ENCODE peak calls at places on chromosomes 4 and X, in eight cellular contexts. Y is Panc1, S is GM23248, O is keratinocyte, K is tibial nerve, N is stomach, V is breast epithelium, H is DND-41. L is an unnamed sample. For H3K4me1 and H3K36me3, the result is how much of the 10 kb centered on the place peaks cover.

GRCh38 chr4:122533841-122534240 is 77.3 kb upstream of the IL2 start:
- DNase-seq in O (no peak), H (no peak), K (no peak), V (no peak), N (no peak), Y (no peak), S (no peak), L (no peak)

GRCh38 chr4:155603360-155603891 is 63.2 kb upstream of the GUCY1A1 start:
- DNase-seq in N (no peak), O (no peak), V (no peak), H (no peak), K (no peak), S (no peak), Y (no peak), L (no peak)

GRCh38 chrX:16662402-16662801 is 12.4 kb downstream of the S100G start:
- DNase-seq in Y (no peak), H (no peak), O (no peak), N (no peak), K (no peak), V (no peak), S (no peak), L (no peak)

GRCh38 chrX:19909761-19910160 is 22.4 kb upstream of the SH3KBP1 start:
- DNase-seq in V (no peak), S (no peak), K (no peak), O (no peak), N (no peak), H (no peak), Y (no peak), L (no peak)

GRCh38 chrX:22043872-22044271 is 11.7 kb downstream of the PHEX start:
- DNase-seq in H (no peak), O (no peak), K (no peak), Y (no peak), N (no peak), S (no peak), V (no peak), L (no peak)

GRCh38 chr4:2354760-2355159 is 63.7 kb downstream of the ZFYVE28 start:
- DNase-seq in N (no peak), H (no peak), O (no peak), S (no peak), V (no peak), K (no peak), Y (no peak), L (no peak)

GRCh38 chrX:136584545-136584944 is 52.5 kb downstream of the VGLL1 start:
- DNase-seq in Y (no peak), S (no peak), O (no peak), K (no peak), V (no peak), H (no peak), N (no peak), L (no peak)

GRCh38 chrX:14030248-14030592 is 528 bp upstream of the GEMIN8 start:
- DNase-seq in Y (no peak), N (no peak), K (no peak), H (no peak), S (peak), V (no peak), O (no peak), L (no peak)

GRCh38 chr4:2867758-2868491 is 24.3 kb downstream of the ADD1 start:
- DNase-seq in N (no peak), Y (no peak), K (no peak), H (no peak), O (no peak), V (no peak), S (peak), L (no peak)

GRCh38 chrX:46015653-46016052 is 529.6 kb downstream of the ZNF674 start:
- DNase-seq in N (no peak), S (no peak), K (no peak), H (no peak), Y (no peak), O (no peak), V (no peak), L (no peak)

GRCh38 chr4:121764702-121765367 is at the start of gene SMIM43:
- DNase-seq in N (no peak), S (peak), H (no peak), V (no peak), K (no peak), O (no peak), Y (no peak), L (no peak)

GRCh38 chrX:112818114-112819012 is 22.3 kb downstream of the AMOT start:
- DNase-seq in H (no peak), S (no peak), O (no peak), Y (no peak), N (no peak), K (no peak), V (peak), L (no peak)

GRCh38 chr4:6372649-6373525 is 99.5 kb downstream of the PPP2R2C start:
- DNase-seq in S (peak), N (no peak), V (no peak), Y (no peak), H (peak), K (no peak), O (no peak), L (no peak)

GRCh38 chr4:1615786-1616573 is 68.1 kb downstream of the FAM53A start:
- DNase-seq in K (no peak), V (no peak), H (no peak), N (no peak), O (no peak), Y (no peak), S (peak), L (peak)

GRCh38 chr4:5654791-5655190 is 53.6 kb downstream of the EVC2 start:
- DNase-seq in Y (no peak), V (no peak), H (no peak), N (no peak), K (no peak), O (no peak), S (no peak), L (no peak)

GRCh38 chrX:130109429-130110378 is 593 bp downstream of the ELF4 start:
- DNase-seq in S (peak), O (no peak), H (no peak), Y (no peak), N (no peak), K (no peak), V (no peak), L (no peak)

GRCh38 chr4:141346144-141346543 is 125.4 kb downstream of the ZNF330 start:
- DNase-seq in S (peak), H (no peak), N (no peak), K (no peak), O (no peak), Y (no peak), V (no peak), L (no peak)

GRCh38 chr4:26218677-26219181 is 102.1 kb upstream of the RBPJ start:
- DNase-seq in Y (no peak), K (no peak), V (no peak), S (peak), H (no peak), N (no peak), O (no peak), L (no peak)

GRCh38 chr4:90958256-90958895 is 831.2 kb downstream of the CCSER1 start:
- DNase-seq in V (no peak), O (no peak), N (no peak), Y (no peak), S (no peak), K (no peak), H (no peak), L (no peak)

GRCh38 chrX:97616883-97617510 is 733.3 kb downstream of the RPA4 start:
- DNase-seq in Y (no peak), K (no peak), S (peak), H (no peak), V (no peak), N (no peak), O (peak), L (no peak)

GRCh38 chr4:70946944-70947343 is 44.8 kb downstream of the MOB1B start:
- DNase-seq in S (peak), K (no peak), H (no peak), O (no peak), N (no peak), Y (no peak), V (no peak), L (no peak)
- H3K4me1 ChIP-seq in S (under half), K (under half), H (under half), O (under half), N (under half), Y (under half), V (under half), L (under half)

DNA sequence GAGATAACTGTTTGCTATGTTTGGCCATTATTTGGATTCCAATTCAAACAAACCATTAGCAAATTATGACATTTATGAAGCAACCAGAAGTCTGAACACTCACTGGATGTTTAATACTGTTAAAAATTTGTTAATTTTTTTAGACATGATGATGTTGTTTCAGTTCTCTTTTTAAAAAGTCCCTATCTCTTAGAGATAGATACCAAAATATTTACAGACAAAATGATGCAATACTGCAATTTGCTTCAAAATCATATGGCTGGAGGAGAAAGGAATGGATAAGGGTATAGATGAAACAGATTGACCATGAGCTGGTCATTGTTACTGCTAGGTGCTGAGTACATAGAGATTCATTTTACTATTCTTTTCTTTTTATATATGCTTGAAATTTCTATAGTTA is 534.6 kb downstream of the BCOR start:
- DNase-seq in K (no peak), O (no peak), S (no peak), Y (no peak), H (no peak), V (no peak), N (no peak), L (no peak)
- H3K36me3 ChIP-seq in K (under half), O (under half), S (under half), Y (under half), H (under half), V (under half), N (under half), L (under half)

GRCh38 chr4:87073570-87074470 is 139.0 kb downstream of the AFF1 start:
- DNase-seq in V (no peak), N (no peak), S (no peak), O (no peak), H (peak), K (no peak), Y (no peak), L (peak)
- H3K4me3 ChIP-seq in V (no peak), N (no peak), S (no peak), O (peak), H (no peak), K (peak), Y (no peak), L (peak)

GRCh38 chr4:15714141-15714540 is 11.3 kb downstream of the BST1 start:
- DNase-seq in N (no peak), V (no peak), K (no peak), Y (no peak), S (no peak), O (no peak), H (no peak), L (no peak)
- H3K4me1 ChIP-seq in N (under half), V (under half), K (under half), Y (under half), S (under half), O (under half), H (under half), L (under half)

GRCh38 chr4:147638365-147638764 is 21.2 kb downstream of the TMEM184C start:
- DNase-seq in Y (no peak), O (no peak), H (no peak), N (no peak), V (no peak), K (no peak), S (no peak), L (no peak)
- H3K36me3 ChIP-seq in Y (under half), O (under half), H (half or more), N (under half), V (under half), K (under half), S (under half), L (under half)

DNA sequence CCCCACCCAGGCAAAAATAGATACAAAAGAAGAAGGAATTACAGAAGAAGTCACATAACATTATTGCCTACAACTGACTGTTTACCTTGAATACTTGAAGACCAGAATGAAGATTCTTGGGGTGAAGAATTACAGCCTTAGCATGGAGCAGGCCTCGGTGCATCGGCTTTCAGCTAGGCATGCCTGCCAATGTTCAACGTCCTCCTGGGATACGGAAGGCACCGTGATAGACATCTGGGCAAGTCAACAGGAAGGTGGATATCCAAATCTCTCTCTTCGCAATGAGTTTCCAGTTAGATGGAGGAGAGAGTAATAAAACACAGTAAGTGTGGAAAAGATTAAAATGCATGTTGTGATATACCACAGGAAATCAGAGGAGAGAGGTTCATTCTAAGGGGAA is 316.1 kb downstream of the TRIML1 start:
- DNase-seq in K (no peak), S (no peak), O (no peak), V (no peak), Y (no peak), N (no peak), H (no peak), L (no peak)
- H3K4me3 ChIP-seq in K (no peak), S (no peak), O (no peak), V (no peak), Y (peak), N (no peak), H (no peak), L (no peak)

L was measured in CD8-positive, alpha-beta memory T cell.